ENCODE peak calls at places on chromosomes 1 and 21, in ten cellular contexts. D, O, T, K, A, B, U, E, Q and I are unnamed samples.

GRCh38 chr1:158752155-158752712 is 2.3 kb upstream of the OR6K6 start:
- DNase-seq in U (no peak), Q (no peak), T (no peak), K (no peak), D (no peak), A (no peak), B (no peak), O (no peak), E (no peak), I (no peak)

GRCh38 chr1:213370523-213370922 is 319.5 kb downstream of the RPS6KC1 start:
- DNase-seq in O (no peak), Q (no peak), D (no peak), T (no peak), K (no peak), E (no peak), B (no peak), U (no peak), A (no peak), I (no peak)

GRCh38 chr1:67118191-67118590 is 16.6 kb downstream of the C1orf141 start:
- DNase-seq in B (no peak), D (no peak), A (no peak), Q (no peak), E (no peak), O (no peak), T (no peak), K (no peak), U (no peak), I (no peak)

GRCh38 chr1:62175568-62176179 is 19.0 kb upstream of the L1TD1 start:
- DNase-seq in O (peak), B (peak), Q (peak), T (peak), D (peak), E (no peak), K (peak), A (no peak), U (peak), I (peak)

GRCh38 chr21:25191141-25191540 is 416.1 kb downstream of the MRPL39 start:
- DNase-seq in Q (no peak), K (no peak), T (no peak), D (no peak), O (no peak), E (no peak), A (no peak), U (no peak), B (no peak), I (no peak)

GRCh38 chr1:170881268-170882265 is 53.8 kb upstream of the MROH9 start:
- DNase-seq in K (peak), T (no peak), B (peak), A (no peak), D (no peak), E (no peak), Q (peak), U (no peak), O (peak), I (no peak)

GRCh38 chr21:43719748-43720538 is 1.0 kb downstream of the PDXK start:
- DNase-seq in T (no peak), U (no peak), K (no peak), Q (no peak), A (peak), E (no peak), O (no peak), D (no peak), B (no peak), I (no peak)

GRCh38 chr1:205516362-205516761 is 11.9 kb downstream of the CDK18 start:
- DNase-seq in O (no peak), E (no peak), T (no peak), B (no peak), D (no peak), K (no peak), U (no peak), Q (no peak), A (no peak), I (no peak)

GRCh38 chr1:16073490-16074104 is at the start of gene FAM131C:
- DNase-seq in B (no peak), K (no peak), O (no peak), U (no peak), E (no peak), A (no peak), T (no peak), Q (no peak), D (peak), I (no peak)